ENCODE peak calls at places on chromosomes 4 and X, in ten cellular contexts. Z is aorta, L is HepG2, Q is body of pancreas, B is RWPE2, I is HCT116, S is upper lobe of left lung, O is heart right ventricle, M is foreskin keratinocyte, E is heart left ventricle. Y is an unnamed sample. For H3K4me1, the result is how much of the 10 kb centered on the place peaks cover.

GRCh38 chr4:46388860-46389259 is 1.1 kb downstream of the GABRA2 start:
- ATAC-seq in E (no peak), B (no peak), Q (no peak), M (no peak), S (no peak), O (no peak), I (no peak), L (peak), Z (no peak), Y (no peak)

GRCh38 chr4:170522427-170522970 is 432.7 kb upstream of the AADAT start:
- ATAC-seq in S (no peak), Z (no peak), L (no peak), E (peak), Q (no peak), M (no peak), B (no peak), O (peak), I (no peak), Y (no peak)

GRCh38 chr4:33184684-33185083 is 2464.5 kb downstream of the PCDH7 start:
- ATAC-seq in I (no peak), E (no peak), B (no peak), Z (no peak), S (no peak), L (no peak), O (no peak), Q (no peak), M (no peak), Y (no peak)

GRCh38 chr4:101126044-101126443 is 221.3 kb downstream of the PPP3CA start:
- ATAC-seq in L (no peak), E (no peak), B (no peak), S (peak), Z (no peak), Q (no peak), O (no peak), M (no peak), I (no peak), Y (no peak)

GRCh38 chrX:69210513-69211065 is 45.3 kb upstream of the PJA1 start:
- ATAC-seq in M (peak), B (no peak), S (no peak), O (peak), E (no peak), L (no peak), I (no peak), Q (no peak), Z (no peak), Y (no peak)

GRCh38 chrX:129577473-129577872 is 37.4 kb downstream of the OCRL start:
- ATAC-seq in L (no peak), B (peak), M (peak), O (no peak), Q (no peak), E (no peak), Z (peak), S (peak), I (no peak), Y (peak)

GRCh38 chr4:10579700-10580099 is 104.9 kb downstream of the CLNK start:
- ATAC-seq in Q (no peak), M (no peak), L (no peak), O (no peak), S (no peak), Z (no peak), B (no peak), I (no peak), E (no peak), Y (no peak)

GRCh38 chr4:60657802-60658201 is 542.3 kb upstream of the ADGRL3 start:
- ATAC-seq in S (no peak), I (no peak), E (no peak), O (no peak), M (no peak), Z (no peak), B (no peak), Q (no peak), L (no peak), Y (no peak)

GRCh38 chr4:72112514-72113156 is 80.8 kb downstream of the NPFFR2 start:
- ATAC-seq in M (peak), Q (no peak), B (peak), I (no peak), Z (no peak), L (no peak), O (no peak), S (no peak), E (no peak), Y (no peak)

GRCh38 chrX:48083706-48084105 is 12.3 kb upstream of the ZNF630 start:
- ATAC-seq in Q (no peak), M (no peak), Z (no peak), I (no peak), E (no peak), L (no peak), B (no peak), S (no peak), O (no peak), Y (no peak)

GRCh38 chr4:89277412-89277811 is 30.2 kb downstream of the GPRIN3 start:
- ATAC-seq in I (no peak), M (no peak), O (no peak), L (no peak), B (no peak), Z (no peak), Q (no peak), E (no peak), S (no peak), Y (no peak)

GRCh38 chr4:183220246-183220645 is 99.8 kb downstream of the CLDN22 start:
- ATAC-seq in E (no peak), Q (no peak), B (no peak), L (no peak), M (no peak), O (no peak), I (no peak), Z (no peak), S (no peak), Y (no peak)

GRCh38 chrX:115679460-115679859 is 118.5 kb downstream of the PLS3 start:
- ATAC-seq in E (no peak), M (no peak), Z (no peak), I (peak), B (no peak), S (no peak), Q (no peak), L (no peak), O (no peak), Y (no peak)

GRCh38 chr4:119244832-119245231 is 32.3 kb downstream of the USP53 start:
- ATAC-seq in S (no peak), B (no peak), Z (no peak), M (no peak), Q (no peak), L (no peak), E (peak), I (no peak), O (no peak), Y (no peak)

GRCh38 chrX:72624194-72624593 is 51.6 kb upstream of the HDAC8 start:
- ATAC-seq in M (no peak), L (no peak), B (no peak), I (no peak), E (no peak), Z (no peak), Q (no peak), O (no peak), S (no peak), Y (no peak)

GRCh38 chr4:99986792-99987191 is 36.7 kb upstream of the H2AZ1 start:
- ATAC-seq in Q (no peak), O (no peak), Z (no peak), M (no peak), B (no peak), E (no peak), S (no peak), I (no peak), L (no peak), Y (no peak)

GRCh38 chrX:41808042-41808441 is 84.1 kb downstream of the GPR82 start:
- ATAC-seq in E (no peak), Q (no peak), S (no peak), I (no peak), O (no peak), B (no peak), Z (no peak), L (no peak), M (no peak), Y (no peak)

GRCh38 chrX:17706676-17707075 is 30.6 kb upstream of the SCML1 start:
- ATAC-seq in Q (no peak), S (no peak), I (no peak), L (peak), M (peak), Z (no peak), B (peak), E (no peak), O (no peak), Y (no peak)

GRCh38 chr4:54232151-54232688 is 3.1 kb downstream of the PDGFRA start:
- ATAC-seq in Q (no peak), Z (no peak), I (no peak), B (no peak), O (no peak), S (no peak), L (no peak), E (no peak), M (no peak), Y (no peak)
- H3K4me1 ChIP-seq in Q (half or more), Z (under half), I (under half), B (under half), O (half or more), S (half or more), L (under half), E (under half), M (under half), Y (half or more)

GRCh38 chr4:147828361-147828760 is 96.5 kb downstream of the ARHGAP10 start:
- ATAC-seq in I (no peak), O (no peak), S (no peak), M (no peak), B (peak), Q (no peak), L (no peak), Z (no peak), E (no peak), Y (no peak)
- H3K27ac ChIP-seq in I (no peak), O (peak), S (peak), M (peak), B (peak), Q (no peak), L (no peak), Z (peak), E (peak), Y (peak)

GRCh38 chr4:77156533-77156911 is 485 bp upstream of the CCNG2 start:
- ATAC-seq in Q (peak), M (peak), B (peak), E (peak), I (peak), O (peak), Z (peak), S (peak), L (peak), Y (peak)

GRCh38 chr4:77159798-77160197 is 2.8 kb downstream of the CCNG2 start:
- ATAC-seq in M (no peak), B (no peak), I (no peak), Z (no peak), Q (no peak), O (no peak), L (no peak), S (no peak), E (no peak), Y (no peak)

GRCh38 chr4:77156912-77157858 is at the start of gene CCNG2:
- ATAC-seq in Z (peak), Q (peak), E (peak), M (peak), I (peak), O (peak), L (peak), S (peak), B (peak), Y (peak)

GRCh38 chr4:77157859-77158486 is 966 bp downstream of the CCNG2 start:
- ATAC-seq in L (peak), Q (peak), Z (peak), S (peak), E (peak), I (peak), O (peak), M (peak), B (peak), Y (peak)

GRCh38 chr4:77158487-77158861 is 1.5 kb downstream of the CCNG2 start:
- ATAC-seq in O (no peak), L (no peak), I (no peak), E (no peak), M (no peak), Z (no peak), S (no peak), Q (no peak), B (no peak), Y (no peak)
- H3K4me1 ChIP-seq in O (under half), L (under half), I (under half), E (under half), M (under half), Z (under half), S (under half), Q (under half), B (under half), Y (under half)

DNA sequence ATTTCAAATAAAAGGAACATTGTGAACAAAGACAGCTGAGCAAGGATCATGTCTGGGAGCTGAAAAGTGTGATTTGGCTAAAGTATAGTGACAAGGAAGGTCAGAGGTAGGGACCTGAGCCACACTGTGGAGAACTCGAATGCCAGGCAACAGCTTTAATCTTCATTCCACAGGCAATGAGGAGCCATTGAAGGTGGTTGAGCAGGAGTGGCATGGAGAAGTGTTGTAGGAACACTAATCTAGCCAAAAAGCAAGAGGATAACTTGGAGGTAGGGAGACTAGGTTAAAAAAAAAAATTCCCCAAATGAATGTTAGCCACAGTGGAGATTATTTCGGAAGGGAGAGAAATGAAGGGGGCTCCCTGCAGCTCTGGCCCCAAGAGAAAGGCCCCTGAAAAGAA is 286.9 kb downstream of the BCOR start:
- ATAC-seq in Q (no peak), S (no peak), O (no peak), L (no peak), Z (no peak), B (no peak), M (no peak), I (no peak), E (no peak), Y (no peak)
- H3K27ac ChIP-seq in Q (no peak), S (no peak), O (no peak), L (no peak), Z (no peak), B (no peak), M (no peak), I (no peak), E (no peak), Y (no peak)

GRCh38 chr4:48190839-48191238 is 56.8 kb upstream of the TXK start:
- ATAC-seq in S (no peak), M (no peak), Z (no peak), E (no peak), I (no peak), Q (no peak), L (no peak), O (no peak), B (no peak), Y (no peak)

GRCh38 chr4:48193096-48193836 is 59.2 kb upstream of the TXK start:
- ATAC-seq in O (no peak), Q (no peak), I (no peak), E (no peak), Z (no peak), S (peak), L (no peak), M (no peak), B (no peak), Y (no peak)

GRCh38 chr4:48187813-48188212 is 53.8 kb upstream of the TXK start:
- ATAC-seq in S (peak), L (no peak), O (no peak), I (no peak), Q (no peak), M (no peak), E (no peak), Z (no peak), B (no peak), Y (no peak)

GRCh38 chr4:48191758-48192157 is 57.7 kb upstream of the TXK start:
- ATAC-seq in S (no peak), B (no peak), I (no peak), M (no peak), E (no peak), O (no peak), Z (no peak), Q (no peak), L (no peak), Y (no peak)

DNA sequence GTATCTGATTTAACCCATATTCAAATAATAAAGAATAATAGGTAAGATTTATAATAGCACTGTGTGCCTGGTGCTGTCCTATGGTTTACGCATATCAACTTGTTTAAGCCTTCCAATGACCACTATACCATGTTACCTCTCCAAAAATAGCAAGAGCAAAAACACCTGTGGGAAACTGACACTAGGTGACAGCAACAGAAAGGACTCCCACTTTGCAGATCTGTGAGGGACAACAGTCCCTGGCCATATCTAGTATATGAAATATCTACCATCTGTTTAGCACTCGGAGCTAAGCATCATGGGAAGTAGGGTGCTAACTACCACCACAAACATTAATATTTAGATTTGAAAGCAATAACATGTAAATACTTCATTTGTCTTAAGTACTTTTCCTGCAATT is 55.7 kb upstream of the TXK start:
- ATAC-seq in I (no peak), S (no peak), M (no peak), Z (no peak), B (no peak), Q (no peak), E (no peak), O (no peak), L (no peak), Y (no peak)
- H3K4me1 ChIP-seq in I (under half), S (under half), M (under half), Z (under half), B (under half), Q (under half), E (under half), O (under half), L (under half), Y (under half)

Y was measured in gastroesophageal sphincter.